ENCODE peak calls at places on chromosomes 1 and 21, in six cellular contexts. U is RWPE2, X is tibial artery, Z is adrenal gland, Q is neural progenitor cell, B is body of pancreas. V is an unnamed sample.

GRCh38 chr1:113834716-113835115 is 22.4 kb upstream of the RSBN1 start:
- DNase-seq in U (no peak), X (no peak), Z (no peak), Q (no peak), B (no peak), V (no peak)

GRCh38 chr1:52436817-52437216 is 32.4 kb downstream of the PRPF38A start:
- DNase-seq in U (no peak), X (no peak), Z (no peak), Q (no peak), B (no peak), V (no peak)

GRCh38 chr1:162094271-162094670 is 24.8 kb downstream of the NOS1AP start:
- DNase-seq in U (no peak), X (no peak), Z (no peak), Q (no peak), B (no peak), V (no peak)

GRCh38 chr1:226717256-226717909 is 21.7 kb downstream of the ITPKB start:
- DNase-seq in U (no peak), X (no peak), Z (no peak), Q (no peak), B (no peak), V (peak)

GRCh38 chr21:35394634-35395369 is 345.7 kb upstream of the RUNX1 start:
- DNase-seq in U (no peak), X (no peak), Z (no peak), Q (no peak), B (no peak), V (no peak)

GRCh38 chr1:87215592-87215991 is 113.1 kb upstream of the LMO4 start:
- DNase-seq in U (no peak), X (no peak), Z (no peak), Q (no peak), B (no peak), V (no peak)

GRCh38 chr1:10599194-10599861 is 124.6 kb downstream of the PEX14 start:
- DNase-seq in U (no peak), X (no peak), Z (no peak), Q (no peak), B (peak), V (no peak)

GRCh38 chr1:58927026-58927721 is 143.3 kb upstream of the JUN start:
- DNase-seq in U (no peak), X (no peak), Z (no peak), Q (no peak), B (no peak), V (no peak)

GRCh38 chr1:234533034-234533571 is 54.1 kb upstream of the TARBP1 start:
- DNase-seq in U (peak), X (peak), Z (peak), Q (no peak), B (peak), V (peak)

GRCh38 chr1:220803401-220804201 is 16.9 kb downstream of the MTARC1 start:
- DNase-seq in U (no peak), X (no peak), Z (no peak), Q (peak), B (peak), V (no peak)

GRCh38 chr1:2330511-2331199 is 60.7 kb downstream of the MORN1 start:
- DNase-seq in U (no peak), X (peak), Z (peak), Q (no peak), B (peak), V (peak)

GRCh38 chr21:42905195-42905594 is 12.1 kb downstream of the NDUFV3 start:
- DNase-seq in U (no peak), X (no peak), Z (no peak), Q (no peak), B (no peak), V (no peak)

GRCh38 chr1:191624044-191624443 is 534.2 kb upstream of the RGS18 start:
- DNase-seq in U (no peak), X (no peak), Z (no peak), Q (no peak), B (no peak), V (no peak)

GRCh38 chr1:112083487-112083886 is 94.0 kb upstream of the KCND3 start:
- DNase-seq in U (no peak), X (no peak), Z (no peak), Q (peak), B (no peak), V (no peak)

DNA sequence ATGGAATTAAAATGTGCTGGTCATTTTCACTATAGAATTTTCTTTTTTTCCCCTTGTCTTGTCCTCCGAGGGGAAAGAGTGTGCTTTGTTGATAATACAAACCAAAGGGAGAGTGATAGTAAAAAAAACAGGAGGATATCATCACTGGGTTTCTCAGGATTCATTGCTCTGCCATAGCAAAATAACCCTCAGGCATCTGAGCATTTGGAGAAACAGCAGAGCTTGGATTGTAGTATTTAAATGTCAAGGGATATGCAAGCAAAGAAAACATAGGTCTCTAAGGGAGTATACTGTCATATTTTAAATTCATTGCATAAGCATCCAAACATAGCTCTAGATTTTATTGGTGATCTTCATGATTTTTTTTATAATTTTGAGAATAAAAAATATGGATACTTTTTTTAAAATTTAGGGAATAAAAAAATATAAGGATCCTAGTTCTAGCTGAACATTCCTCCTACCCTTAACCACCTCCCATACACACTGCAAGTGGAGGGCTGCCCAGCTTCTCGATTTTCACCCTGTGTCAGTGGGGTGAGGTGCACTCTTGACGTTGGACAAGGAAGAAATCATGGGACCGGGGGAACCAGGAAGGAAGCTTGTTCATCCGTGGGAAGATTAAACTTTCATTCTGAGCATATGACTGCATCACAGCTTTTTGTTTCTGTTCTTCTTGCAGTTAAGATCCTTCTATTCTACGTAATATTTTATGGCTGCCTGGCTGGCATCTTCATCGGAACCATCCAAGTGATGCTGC is 4.4 kb downstream of the ATP1B1 start:
- DNase-seq in U (no peak), X (peak), Z (peak), Q (no peak), B (no peak), V (no peak)
- H3K4me3 ChIP-seq in U (no peak), X (no peak), Z (no peak), Q (no peak), B (no peak), V (no peak)

GRCh38 chr1:8281843-8282509 is 35.9 kb upstream of the SLC45A1 start:
- DNase-seq in U (no peak), X (peak), Z (peak), Q (no peak), B (no peak), V (no peak)
- H3K4me3 ChIP-seq in U (no peak), X (no peak), Z (no peak), Q (no peak), B (no peak), V (no peak)

DNA sequence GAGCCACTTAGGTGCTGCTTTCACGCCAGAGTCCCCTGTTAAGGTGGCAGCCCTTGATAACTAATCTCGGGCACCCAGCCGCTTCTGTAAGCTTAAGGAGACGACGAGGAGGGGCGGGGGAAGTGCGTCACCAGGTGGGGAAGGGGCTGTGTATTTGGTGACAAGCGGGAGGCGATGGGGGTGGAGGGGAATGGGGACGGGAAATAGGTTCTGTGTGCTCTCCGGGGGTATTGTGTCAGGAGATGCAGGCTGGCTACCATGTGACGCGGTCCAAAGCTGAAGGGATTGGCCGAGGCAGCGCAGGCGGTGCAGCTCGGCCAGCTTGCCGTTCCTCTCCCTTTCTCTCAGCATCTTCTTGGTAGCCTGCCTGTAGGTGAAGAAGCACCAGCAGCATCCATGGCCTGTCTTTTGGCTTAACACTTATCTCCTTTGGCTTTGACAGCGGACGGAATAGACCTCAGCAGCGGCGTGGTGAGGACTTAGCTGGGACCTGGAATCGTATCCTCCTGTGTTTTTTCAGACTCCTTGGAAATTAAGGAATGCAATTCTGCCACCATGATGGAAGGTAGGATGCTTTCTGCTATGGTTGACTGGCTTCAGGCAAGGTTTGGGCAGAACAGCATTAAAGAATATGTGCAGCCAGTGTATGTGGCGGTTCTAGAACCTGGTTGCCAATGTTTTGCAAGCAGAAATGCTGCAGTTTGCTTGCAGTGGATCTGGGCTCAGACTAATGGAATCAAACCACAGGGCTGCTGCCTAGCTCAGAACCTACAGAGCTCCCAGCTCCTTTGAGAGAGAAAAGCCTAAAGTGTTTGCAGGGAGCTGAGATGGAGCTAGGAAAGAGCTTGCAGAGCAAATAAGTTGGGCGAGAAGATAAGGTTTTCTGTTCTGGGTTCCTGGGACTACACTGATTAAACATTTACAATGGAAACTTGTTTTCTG is at the start of gene SGIP1:
- DNase-seq in U (no peak), X (peak), Z (peak), Q (peak), B (peak), V (peak)
- H3K4me3 ChIP-seq in U (peak), X (peak), Z (peak), Q (peak), B (no peak), V (peak)

GRCh38 chr1:151832318-151832984 is 849 bp upstream of the RORC start:
- DNase-seq in U (peak), X (no peak), Z (peak), Q (no peak), B (peak), V (peak)
- H3K4me3 ChIP-seq in U (no peak), X (no peak), Z (no peak), Q (no peak), B (no peak), V (no peak)

GRCh38 chr21:16086121-16086520 is 356.3 kb downstream of the USP25 start:
- DNase-seq in U (no peak), X (no peak), Z (no peak), Q (no peak), B (no peak), V (no peak)

GRCh38 chr21:16085436-16085835 is 355.7 kb downstream of the USP25 start:
- DNase-seq in U (no peak), X (no peak), Z (no peak), Q (no peak), B (no peak), V (no peak)

GRCh38 chr21:16086936-16087335 is 357.2 kb downstream of the USP25 start:
- DNase-seq in U (no peak), X (no peak), Z (no peak), Q (no peak), B (no peak), V (no peak)

GRCh38 chr21:16082038-16082816 is 352.4 kb downstream of the USP25 start:
- DNase-seq in U (no peak), X (no peak), Z (no peak), Q (peak), B (no peak), V (no peak)

DNA sequence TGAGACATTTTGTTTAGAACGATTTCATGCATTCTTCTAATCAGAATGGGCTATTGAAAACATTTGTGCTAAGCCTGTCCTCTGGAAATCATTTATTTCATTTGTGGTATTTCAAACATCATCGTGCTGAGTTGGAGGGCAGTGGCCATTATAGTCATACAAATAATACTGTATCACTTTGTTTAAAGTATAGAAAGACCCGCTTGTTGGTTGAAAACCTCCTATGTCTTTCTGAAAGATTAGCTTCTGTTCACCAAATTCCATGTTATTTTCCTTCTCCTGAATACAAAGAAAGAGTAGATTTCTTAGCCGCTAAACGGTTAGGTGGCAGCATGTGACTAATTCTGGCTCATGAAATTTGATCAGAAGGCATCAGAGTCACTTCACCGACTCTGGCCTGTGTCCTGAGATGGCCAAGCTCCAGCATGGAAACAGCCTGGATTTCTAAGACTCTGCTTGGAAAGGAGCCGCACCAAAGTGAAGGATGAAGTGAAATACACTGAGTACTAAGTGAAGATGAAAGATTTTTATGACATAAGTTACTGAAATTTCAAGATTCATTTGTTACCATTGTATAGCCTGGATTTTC is 355.1 kb downstream of the USP25 start:
- DNase-seq in U (no peak), X (peak), Z (peak), Q (no peak), B (peak), V (peak)
- H3K4me3 ChIP-seq in U (no peak), X (no peak), Z (no peak), Q (no peak), B (no peak), V (no peak)

GRCh38 chr21:38769253-38769780 is 36.4 kb upstream of the ETS2 start:
- DNase-seq in U (no peak), X (no peak), Z (no peak), Q (peak), B (no peak), V (no peak)

GRCh38 chr21:38768385-38769071 is 37.2 kb upstream of the ETS2 start:
- DNase-seq in U (no peak), X (no peak), Z (no peak), Q (no peak), B (no peak), V (no peak)

GRCh38 chr21:38765056-38765455 is 40.7 kb upstream of the ETS2 start:
- DNase-seq in U (no peak), X (no peak), Z (no peak), Q (no peak), B (no peak), V (no peak)

GRCh38 chr21:38770660-38771059 is 35.1 kb upstream of the ETS2 start:
- DNase-seq in U (no peak), X (no peak), Z (no peak), Q (no peak), B (no peak), V (no peak)

DNA sequence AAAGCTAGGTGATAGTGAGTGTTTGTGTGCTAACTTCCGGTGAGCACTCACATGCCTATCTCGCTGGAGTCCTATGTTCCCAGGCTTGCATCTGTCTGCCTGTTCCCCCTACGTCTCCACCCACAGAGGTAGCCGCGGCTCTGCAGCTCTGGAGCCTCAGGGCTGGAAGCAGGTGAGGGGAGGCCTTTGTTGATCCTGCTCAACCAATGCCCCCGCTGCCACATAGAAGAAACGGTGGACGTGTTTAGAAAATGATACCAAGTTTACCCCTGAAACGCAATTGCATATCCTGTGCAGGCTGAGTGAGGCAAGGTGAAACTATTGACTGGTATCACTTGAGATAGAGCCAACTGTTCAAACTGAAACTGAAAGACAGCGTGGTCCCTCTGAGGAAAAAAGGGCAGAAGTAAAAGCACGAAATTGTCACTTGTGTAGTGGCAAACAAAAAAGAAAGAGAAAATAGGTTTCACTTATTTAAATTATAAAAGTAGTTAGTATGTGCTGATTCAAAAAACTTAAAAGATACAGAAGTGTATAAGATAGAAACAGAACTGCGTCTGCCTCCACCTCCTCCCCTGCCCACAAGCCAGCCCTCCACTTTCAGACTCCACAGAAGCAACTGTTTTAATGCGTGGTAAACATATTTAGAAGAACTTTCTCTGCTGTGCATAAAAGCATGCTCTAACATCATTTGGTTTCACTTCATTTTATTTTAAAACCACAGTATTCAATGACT is 38.6 kb upstream of the ETS2 start:
- DNase-seq in U (no peak), X (no peak), Z (no peak), Q (no peak), B (peak), V (no peak)
- H3K4me3 ChIP-seq in U (peak), X (no peak), Z (no peak), Q (no peak), B (no peak), V (peak)

GRCh38 chr1:206041640-206042039 is 11.3 kb upstream of the RHEX start:
- DNase-seq in U (no peak), X (no peak), Z (no peak), Q (peak), B (peak), V (no peak)

GRCh38 chr1:206037521-206037920 is 13.8 kb upstream of the CTSE start:
- DNase-seq in U (no peak), X (no peak), Z (no peak), Q (peak), B (no peak), V (no peak)

GRCh38 chr1:206036661-206037455 is 13.2 kb upstream of the CTSE start:
- DNase-seq in U (no peak), X (no peak), Z (no peak), Q (no peak), B (no peak), V (no peak)

GRCh38 chr1:206040328-206040727 is 12.6 kb upstream of the RHEX start:
- DNase-seq in U (no peak), X (no peak), Z (no peak), Q (no peak), B (no peak), V (no peak)

GRCh38 chr1:206039046-206039929 is 13.7 kb upstream of the RHEX start:
- DNase-seq in U (no peak), X (no peak), Z (no peak), Q (peak), B (no peak), V (no peak)
- H3K4me3 ChIP-seq in U (no peak), X (no peak), Z (no peak), Q (no peak), B (no peak), V (no peak)

GRCh38 chr1:40151457-40152079 is 9.6 kb upstream of the RLF start:
- DNase-seq in U (no peak), X (no peak), Z (no peak), Q (no peak), B (no peak), V (no peak)

GRCh38 chr1:40155910-40156309 is 5.3 kb upstream of the RLF start:
- DNase-seq in U (no peak), X (no peak), Z (no peak), Q (no peak), B (no peak), V (no peak)

DNA sequence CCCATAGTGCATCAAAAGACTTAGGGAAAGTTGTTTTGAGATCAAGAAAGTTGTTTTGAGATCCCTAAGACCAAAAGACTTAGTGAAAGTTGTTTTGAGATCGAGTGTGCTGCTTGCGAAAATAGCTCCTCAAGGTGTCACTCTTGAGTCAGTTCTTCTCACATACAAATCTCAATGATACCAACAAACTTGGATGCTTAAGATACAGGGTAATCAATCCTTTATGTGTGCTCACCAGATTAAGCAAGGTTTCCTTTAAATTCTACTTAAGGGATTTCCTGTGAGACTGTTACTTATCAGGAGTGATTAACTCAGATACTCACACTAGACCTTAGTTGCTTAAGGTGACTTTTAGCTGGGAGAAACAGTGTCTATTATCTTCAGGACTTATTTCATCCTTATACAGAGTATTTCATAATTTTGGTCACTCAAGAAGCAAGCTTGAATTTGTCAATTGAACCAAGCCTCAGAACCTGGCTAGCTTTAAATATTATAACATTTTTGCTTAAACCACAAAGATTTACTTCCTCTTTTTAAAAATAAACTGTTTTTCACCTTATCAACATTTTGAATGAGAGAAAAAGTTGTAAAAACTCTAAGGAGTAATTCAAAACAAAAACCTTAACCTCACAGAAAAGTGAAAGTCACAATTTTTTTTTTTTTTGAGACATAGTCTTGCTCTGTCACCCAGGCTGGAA is 8.0 kb upstream of the RLF start:
- DNase-seq in U (no peak), X (no peak), Z (no peak), Q (peak), B (peak), V (no peak)
- H3K4me3 ChIP-seq in U (no peak), X (no peak), Z (no peak), Q (no peak), B (no peak), V (no peak)

GRCh38 chr1:204550926-204551325 is 34.7 kb downstream of the MDM4 start:
- DNase-seq in U (no peak), X (no peak), Z (no peak), Q (no peak), B (no peak), V (no peak)

GRCh38 chr1:204544321-204544720 is 28.1 kb downstream of the MDM4 start:
- DNase-seq in U (no peak), X (no peak), Z (no peak), Q (no peak), B (no peak), V (no peak)

GRCh38 chr1:204545881-204546280 is 29.7 kb downstream of the MDM4 start:
- DNase-seq in U (no peak), X (no peak), Z (no peak), Q (no peak), B (no peak), V (no peak)

GRCh38 chr1:204545202-204545601 is 29.0 kb downstream of the MDM4 start:
- DNase-seq in U (no peak), X (no peak), Z (no peak), Q (no peak), B (no peak), V (no peak)

GRCh38 chr1:204549313-204549712 is 33.1 kb downstream of the MDM4 start:
- DNase-seq in U (no peak), X (no peak), Z (no peak), Q (no peak), B (no peak), V (no peak)
- H3K4me3 ChIP-seq in U (no peak), X (no peak), Z (no peak), Q (no peak), B (no peak), V (no peak)

V was measured in right cardiac atrium.